ENCODE peak calls at places on chromosomes 12 and 14, in ten cellular contexts. Y is GM13977, L is transverse colon, N is AG09309, P is mesothelial cell of epicardium, U is A549, T is heart left ventricle, B is WTC11, D is foreskin fibroblast, X is lower leg skin. H is an unnamed sample.

GRCh38 chr14:25237845-25238244 is 187.9 kb upstream of the STXBP6 start:
- DNase-seq in T (no peak), Y (no peak), B (peak; percentile 53), P (no peak), X (no peak), L (peak; percentile 14), D (peak; percentile 13), N (no peak), U (peak; percentile 22), H (no peak)

GRCh38 chr12:62933220-62933870 is 1.6 kb downstream of the PPM1H start:
- DNase-seq in P (no peak), B (peak; percentile 75), D (peak; percentile 14), T (peak; percentile 41), L (peak; percentile 22), U (peak; percentile 50), Y (peak; percentile 21), N (no peak), X (no peak), H (no peak)

GRCh38 chr12:59808317-59808910 is 212.6 kb downstream of the SLC16A7 start:
- DNase-seq in B (no peak), N (no peak), D (peak; percentile 69), U (peak; percentile 28), X (no peak), L (no peak), T (no peak), P (no peak), Y (peak; percentile 45), H (no peak)

GRCh38 chr14:99768381-99768780 is 24.8 kb upstream of the EML1 start:
- DNase-seq in N (no peak), X (no peak), Y (no peak), L (no peak), P (no peak), B (no peak), D (no peak), T (no peak), U (no peak), H (no peak)

GRCh38 chr12:23560611-23561010 is 388.9 kb downstream of the SOX5 start:
- DNase-seq in B (no peak), T (no peak), D (no peak), L (no peak), X (no peak), Y (no peak), P (no peak), U (no peak), N (no peak), H (no peak)

GRCh38 chr12:121448771-121449315 is 48.9 kb downstream of the RNF34 start:
- DNase-seq in P (no peak), N (no peak), Y (no peak), B (no peak), X (no peak), D (no peak), T (no peak), U (no peak), L (no peak), H (no peak)

GRCh38 chr12:95118138-95118787 is 44.8 kb upstream of the NR2C1 start:
- DNase-seq in Y (no peak), X (no peak), D (peak; percentile 90), P (no peak), L (no peak), N (peak; percentile 63), T (no peak), B (no peak), U (peak; percentile 80), H (peak; percentile 56)

GRCh38 chr14:65604946-65605345 is 192.4 kb downstream of the FUT8 start:
- DNase-seq in U (peak; percentile 4), P (no peak), L (no peak), Y (no peak), N (no peak), D (peak; percentile 5), B (no peak), T (no peak), X (no peak), H (no peak)

GRCh38 chr14:96098999-96099335 is 59.8 kb downstream of the C14orf132 start:
- DNase-seq in Y (no peak), X (no peak), P (no peak), T (no peak), N (no peak), U (no peak), B (no peak), L (no peak), D (no peak), H (no peak)

GRCh38 chr14:96097752-96098151 is 58.6 kb downstream of the C14orf132 start:
- DNase-seq in P (no peak), D (no peak), T (no peak), U (no peak), L (no peak), B (no peak), X (no peak), Y (no peak), N (no peak), H (no peak)

GRCh38 chr14:96096639-96097610 is 57.8 kb downstream of the C14orf132 start:
- DNase-seq in X (no peak), N (no peak), Y (no peak), T (no peak), B (no peak), D (peak; percentile 37), L (no peak), P (no peak), U (no peak), H (no peak)

GRCh38 chr14:96100171-96101064 is 61.3 kb downstream of the C14orf132 start:
- DNase-seq in U (peak; percentile 87), B (peak; percentile 92), P (peak; percentile 64), Y (peak; percentile 78), N (no peak), D (peak; percentile 94), X (peak; percentile 66), L (peak; percentile 84), T (peak; percentile 65), H (peak; percentile 71)

GRCh38 chr14:96098309-96098998 is 59.3 kb downstream of the C14orf132 start:
- DNase-seq in X (no peak), U (peak; percentile 78), L (no peak), D (peak; percentile 87), N (no peak), T (no peak), B (peak; percentile 79), P (no peak), Y (peak; percentile 49), H (no peak)
- TF ChIP-seq CTCF in X (no peak), U (peak; percentile 70), L (peak; percentile 56), D (peak; percentile 92), N (peak; percentile 90), T (no peak), B (peak; percentile 72), P (peak; percentile 27), Y (peak; percentile 40), H (peak; percentile 89)

GRCh38 chr12:52171950-52172512 is 19.8 kb downstream of the KRT80 start:
- DNase-seq in Y (no peak), B (peak; percentile 79), X (no peak), D (peak; percentile 49), T (no peak), L (peak; percentile 58), U (peak; percentile 87), P (no peak), N (no peak), H (no peak)
- TF ChIP-seq CTCF in Y (peak; percentile 37), B (peak; percentile 25), X (no peak), D (peak; percentile 36), T (no peak), L (peak; percentile 35), U (peak; percentile 63), P (no peak), N (peak; percentile 44), H (peak; percentile 30)

GRCh38 chr12:125184213-125184952 is 119.1 kb downstream of the AACS start:
- DNase-seq in T (no peak), D (no peak), B (no peak), Y (no peak), L (no peak), N (no peak), U (no peak), P (no peak), X (no peak), H (no peak)

GRCh38 chr12:125187148-125187733 is 122.0 kb downstream of the AACS start:
- DNase-seq in X (no peak), P (no peak), L (no peak), Y (no peak), U (no peak), D (peak; percentile 39), N (no peak), B (peak; percentile 53), T (no peak), H (no peak)

GRCh38 chr12:125186471-125187147 is 121.4 kb downstream of the AACS start:
- DNase-seq in B (peak; percentile 49), D (peak; percentile 17), Y (peak; percentile 51), L (no peak), U (no peak), T (no peak), N (no peak), X (no peak), P (no peak), H (no peak)

GRCh38 chr12:125185311-125185739 is 120.1 kb downstream of the AACS start:
- DNase-seq in X (no peak), L (no peak), U (no peak), T (no peak), B (peak; percentile 58), N (no peak), P (no peak), Y (no peak), D (no peak), H (no peak)

DNA sequence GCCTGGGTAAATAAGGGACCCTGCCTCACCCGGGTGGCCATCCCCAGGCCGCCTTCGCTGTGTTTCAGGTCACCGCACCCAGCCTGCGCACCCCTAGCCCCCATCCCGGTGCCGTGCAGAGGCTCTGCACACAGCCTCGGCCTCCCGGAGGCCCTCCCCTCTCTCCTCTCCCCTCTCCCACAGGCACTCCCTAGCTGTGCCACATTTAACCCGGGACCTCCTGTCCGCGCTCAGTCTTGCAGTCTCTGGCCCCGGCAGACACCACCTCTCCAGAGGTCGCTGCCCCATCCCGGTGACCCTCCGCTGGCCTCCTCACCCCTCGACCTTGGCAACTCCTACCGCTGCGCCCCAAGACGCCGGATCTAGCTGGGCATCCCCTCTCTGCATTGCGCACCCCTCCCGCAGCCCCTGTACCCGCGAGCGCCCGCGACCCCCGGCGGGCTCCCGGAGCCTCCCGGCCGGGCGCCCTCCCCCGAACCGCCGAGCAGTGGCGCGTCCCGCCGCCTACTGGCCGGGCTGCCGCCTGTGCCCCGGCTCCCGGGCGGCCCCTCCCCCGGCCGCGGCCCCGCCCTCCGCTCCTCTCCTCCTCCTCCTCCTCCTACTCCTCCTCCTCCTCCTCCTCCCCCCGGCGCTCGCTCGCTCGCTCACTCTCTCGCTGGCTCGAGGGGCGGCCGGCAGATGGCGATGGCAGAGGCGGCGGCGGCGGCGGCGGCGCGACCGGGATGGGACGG is 120.7 kb downstream of the AACS start:
- DNase-seq in X (peak; percentile 21), B (peak; percentile 93), N (peak; percentile 10), U (peak; percentile 74), Y (peak; percentile 80), T (peak; percentile 84), L (peak; percentile 77), P (peak; percentile 45), D (peak; percentile 87), H (peak; percentile 39)
- TF ChIP-seq CTCF in X (no peak), B (no peak), N (no peak), U (peak; percentile 58), Y (peak; percentile 20), T (peak; percentile 36), L (no peak), P (peak; percentile 24), D (no peak), H (peak; percentile 17)

GRCh38 chr12:109612003-109612402 is 38.4 kb downstream of the MVK start:
- DNase-seq in T (no peak), X (no peak), L (no peak), N (no peak), U (no peak), P (no peak), D (no peak), Y (no peak), B (no peak), H (no peak)

GRCh38 chr12:109610523-109610922 is 36.9 kb downstream of the MVK start:
- DNase-seq in U (no peak), B (no peak), D (no peak), T (no peak), L (no peak), P (no peak), Y (no peak), N (no peak), X (no peak), H (no peak)

GRCh38 chr12:109611223-109611622 is 37.6 kb downstream of the MVK start:
- DNase-seq in B (no peak), N (no peak), P (no peak), Y (no peak), U (no peak), L (no peak), D (no peak), X (no peak), T (no peak), H (no peak)

GRCh38 chr12:109613611-109614455 is 40.2 kb downstream of the MVK start:
- DNase-seq in B (peak; percentile 28), Y (no peak), D (no peak), N (no peak), L (no peak), X (no peak), U (no peak), P (no peak), T (no peak), H (no peak)

GRCh38 chr12:109612975-109613502 is 39.4 kb downstream of the MVK start:
- DNase-seq in Y (no peak), N (no peak), D (peak; percentile 17), X (no peak), L (no peak), P (no peak), U (peak; percentile 55), T (no peak), B (peak; percentile 25), H (no peak)
- TF ChIP-seq CTCF in Y (peak; percentile 29), N (peak; percentile 38), D (peak; percentile 31), X (no peak), L (no peak), P (no peak), U (peak; percentile 27), T (no peak), B (no peak), H (peak; percentile 16)